ENCODE peak calls at places on chromosomes 3 and 15, in four cellular contexts. F is left lung, V is cardiac muscle cell, D is heart left ventricle. P is an unnamed sample. For H3K9me3 and H3K4me1, the result is how much of the 10 kb centered on the place peaks cover.

GRCh38 chr15:47993051-47993450 is 127.7 kb upstream of the SLC24A5 start:
- DNase-seq in F (no peak), V (no peak), D (no peak), P (no peak)

GRCh38 chr3:70990190-70990589 is 593.3 kb downstream of the FOXP1 start:
- DNase-seq in F (no peak), V (no peak), D (no peak), P (no peak)

GRCh38 chr3:125990253-125990970 is 21.4 kb downstream of the ROPN1B start:
- DNase-seq in F (peak), V (no peak), D (peak), P (peak)

GRCh38 chr15:72923304-72923703 is 129.0 kb upstream of the NEO1 start:
- DNase-seq in F (no peak), V (no peak), D (no peak), P (no peak)

GRCh38 chr3:129009266-129009665 is 8.2 kb downstream of the EFCC1 start:
- DNase-seq in F (no peak), V (no peak), D (no peak), P (no peak)

GRCh38 chr15:62124176-62124952 is 40.7 kb downstream of the C2CD4B start:
- DNase-seq in F (no peak), V (no peak), D (no peak), P (no peak)

GRCh38 chr15:85854345-85855097 is 59.8 kb upstream of the KLHL25 start:
- DNase-seq in F (no peak), V (peak), D (no peak), P (no peak)

GRCh38 chr3:85342915-85343314 is 384.1 kb downstream of the CADM2 start:
- DNase-seq in F (no peak), V (peak), D (no peak), P (peak)

GRCh38 chr3:18445421-18446066 is 20.4 kb upstream of the SATB1 start:
- DNase-seq in F (no peak), V (no peak), D (no peak), P (no peak)

GRCh38 chr15:75578206-75578947 is 738 bp downstream of the PTPN9 start:
- DNase-seq in F (peak), V (peak), D (peak), P (peak)

GRCh38 chr15:38560456-38560926 is 4.1 kb downstream of the RASGRP1 start:
- DNase-seq in F (no peak), V (no peak), D (no peak), P (no peak)

GRCh38 chr3:74443102-74443501 is 171.4 kb downstream of the CNTN3 start:
- DNase-seq in F (no peak), V (no peak), D (no peak), P (no peak)

GRCh38 chr15:34341922-34342736 is 807 bp downstream of the NOP10 start:
- DNase-seq in F (no peak), V (no peak), D (no peak), P (no peak)

GRCh38 chr3:124520970-124521369 is 209.3 kb upstream of the UMPS start:
- DNase-seq in F (no peak), V (no peak), D (no peak), P (no peak)

GRCh38 chr3:66047321-66048050 is 8.8 kb upstream of the MAGI1 start:
- DNase-seq in F (no peak), V (peak), D (peak), P (peak)

GRCh38 chr3:4627651-4628375 is 134.7 kb downstream of the ITPR1 start:
- DNase-seq in F (no peak), V (no peak), D (no peak), P (no peak)

GRCh38 chr15:71296032-71296686 is 180.9 kb downstream of the THSD4 start:
- DNase-seq in F (no peak), V (no peak), D (no peak), P (no peak)

GRCh38 chr3:183764854-183765731 is 60.3 kb downstream of the MAP6D1 start:
- DNase-seq in F (no peak), V (no peak), D (no peak), P (no peak)

GRCh38 chr3:31004025-31004678 is 109.7 kb upstream of the GADL1 start:
- DNase-seq in F (no peak), V (peak), D (no peak), P (no peak)

GRCh38 chr15:73467758-73468157 is 24.8 kb downstream of the REC114 start:
- DNase-seq in F (no peak), V (no peak), D (no peak), P (no peak)

GRCh38 chr3:157769378-157769777 is 266.2 kb upstream of the VEPH1 start:
- DNase-seq in F (no peak), V (no peak), D (no peak), P (no peak)

GRCh38 chr3:127811717-127812116 is 10.6 kb downstream of the MGLL start:
- DNase-seq in F (no peak), V (no peak), D (no peak), P (no peak)

GRCh38 chr3:183132409-183132808 is 30.1 kb downstream of the LAMP3 start:
- DNase-seq in F (no peak), V (no peak), D (no peak), P (no peak)

GRCh38 chr3:120182613-120183524 is 88.6 kb upstream of the GSK3B start:
- DNase-seq in F (no peak), V (no peak), D (no peak), P (no peak)

GRCh38 chr3:97197083-97197482 is 382.7 kb downstream of the EPHA6 start:
- DNase-seq in F (no peak), V (no peak), D (no peak), P (no peak)

GRCh38 chr3:59978979-59979378 is 929.2 kb upstream of the CFAP20DC start:
- DNase-seq in F (no peak), V (no peak), D (no peak), P (no peak)

GRCh38 chr3:18087963-18088362 is 337.2 kb downstream of the SATB1 start:
- DNase-seq in F (no peak), V (no peak), D (no peak), P (no peak)

GRCh38 chr15:34709866-34710265 is 44.9 kb downstream of the GJD2 start:
- DNase-seq in F (no peak), V (no peak), D (no peak), P (no peak)

GRCh38 chr3:147030274-147030673 is 376.1 kb downstream of the ZIC4 start:
- DNase-seq in F (no peak), V (no peak), D (no peak), P (no peak)

GRCh38 chr15:70892002-70892911 is at the start of the genes LRRC49 and THAP10:
- DNase-seq in F (peak), V (peak), D (peak), P (peak)

GRCh38 chr3:197820550-197821335 is 29.7 kb downstream of the LRCH3 start:
- DNase-seq in F (no peak), V (no peak), D (no peak), P (no peak)

GRCh38 chr3:194300392-194300758 is 50.8 kb downstream of the CPN2 start:
- DNase-seq in F (no peak), V (peak), D (peak), P (peak)

GRCh38 chr15:73069109-73069508 is 16.8 kb downstream of the NEO1 start:
- DNase-seq in F (no peak), V (no peak), D (no peak), P (no peak)

GRCh38 chr3:108004647-108005046 is 86.2 kb downstream of the CD47 start:
- DNase-seq in F (peak), V (no peak), D (no peak), P (no peak)

GRCh38 chr15:52523646-52524045 is 5.0 kb downstream of the MYO5A start:
- DNase-seq in F (no peak), V (no peak), D (no peak), P (no peak)

GRCh38 chr3:73363093-73363492 is 261.6 kb downstream of the PDZRN3 start:
- DNase-seq in F (no peak), V (no peak), D (no peak), P (no peak)

GRCh38 chr3:10992017-10992945 is at the start of gene SLC6A1:
- DNase-seq in F (no peak), V (peak), D (no peak), P (peak)
- H3K4me3 ChIP-seq in F (peak), V (peak), D (no peak), P (peak)

DNA sequence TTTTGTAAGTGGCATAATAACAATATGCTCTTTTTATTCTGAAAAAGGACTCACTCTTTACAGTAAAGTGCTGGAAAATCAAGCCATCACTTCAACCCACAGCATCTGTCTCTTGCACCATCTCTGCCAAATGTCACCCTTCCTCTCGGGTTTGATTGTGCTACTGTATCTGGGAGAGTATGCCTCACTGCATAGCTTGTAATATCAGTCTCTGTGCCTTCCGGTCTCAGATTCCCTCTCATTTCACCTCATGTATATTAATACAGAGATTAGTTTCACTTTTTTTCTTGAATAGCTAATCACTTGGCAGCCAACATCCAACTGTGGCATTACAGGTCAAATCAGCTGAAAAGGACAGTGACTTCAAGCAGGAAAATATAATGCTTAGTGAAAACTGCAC is 605.9 kb upstream of the NAALADL2 start:
- DNase-seq in F (no peak), V (no peak), D (no peak), P (no peak)
- H3K9me3 ChIP-seq in F (under half), V (under half), D (under half), P (under half)

GRCh38 chr3:9901967-9902366 is 681 bp upstream of the IL17RE start:
- DNase-seq in F (no peak), V (no peak), D (no peak), P (no peak)
- H3K4me1 ChIP-seq in F (under half), V (under half), D (under half), P (under half)

DNA sequence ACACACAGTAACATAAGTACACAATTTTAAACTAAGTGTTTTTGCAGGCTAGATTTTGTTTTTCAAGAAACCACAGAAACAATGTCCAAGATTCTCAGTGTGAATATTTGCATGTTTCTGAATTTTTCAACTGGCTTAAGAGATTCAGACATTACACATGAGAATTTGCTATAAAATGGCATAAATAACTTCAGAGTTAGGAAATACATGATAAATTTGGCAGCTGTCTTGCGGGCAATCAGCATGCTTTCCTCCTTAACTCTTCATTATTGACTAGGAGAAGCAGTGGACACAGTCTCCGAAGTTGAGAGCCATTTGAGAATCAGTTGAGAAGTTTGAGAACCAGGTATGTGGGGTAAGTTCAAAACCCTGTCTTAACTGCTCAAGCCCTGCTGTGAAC is 625.6 kb upstream of the SGO1 start:
- DNase-seq in F (no peak), V (no peak), D (no peak), P (no peak)
- H3K4me3 ChIP-seq in F (no peak), V (no peak), D (no peak), P (no peak)

DNA sequence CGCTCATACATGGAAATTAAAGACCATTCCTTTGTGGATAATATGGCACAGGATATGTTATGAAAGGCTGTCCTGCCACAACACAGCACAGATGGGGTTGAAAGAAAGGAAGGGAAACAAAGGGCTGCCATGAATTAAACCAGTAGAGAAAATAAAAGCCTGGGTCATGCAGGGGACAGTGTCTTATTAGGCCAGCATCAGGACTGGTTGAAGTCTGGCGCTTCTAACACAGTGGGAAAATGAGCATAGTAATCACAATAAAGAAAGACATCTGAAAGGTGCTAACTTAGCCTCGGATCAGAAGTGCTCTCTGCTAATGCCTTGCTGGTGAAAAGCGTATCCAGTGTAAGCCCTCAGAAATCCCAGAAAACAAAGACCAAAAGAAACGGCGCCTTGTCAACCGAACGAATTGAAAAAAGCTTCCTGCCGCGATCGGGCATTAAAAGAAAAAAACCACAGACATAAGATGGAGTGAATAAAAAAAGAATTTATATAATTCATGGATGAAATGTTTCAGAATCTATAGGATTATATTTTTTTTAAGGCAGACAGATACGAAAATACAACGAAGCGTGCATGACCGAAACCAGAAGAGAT is 578 bp upstream of the MKRN3 start:
- DNase-seq in F (no peak), V (no peak), D (no peak), P (no peak)
- H3K9me3 ChIP-seq in F (under half), V (under half), D (under half), P (under half)

P was measured in right cardiac atrium.